ENCODE peak calls at places on chromosomes 5 and 9, in seven cellular contexts. D is heart right ventricle; H is SK-N-SH; O is osteoblast; F is H1; V is CD8-positive, alpha-beta memory T cell; U is GM23338. P is an unnamed sample. For H3K4me1, the result is how much of the 10 kb centered on the place peaks cover.

GRCh38 chr5:56656816-56657740 is 158.3 kb upstream of the MAP3K1 start:
- DNase-seq in V (no peak), U (no peak), H (no peak), O (no peak), D (no peak), F (no peak), P (no peak)

GRCh38 chr9:129036923-129037766 is 719 bp downstream of the MIGA2 start:
- DNase-seq in H (no peak), U (no peak), F (no peak), V (no peak), O (peak), D (no peak), P (no peak)

GRCh38 chr5:111224561-111224989 is 391 bp downstream of the CAMK4 start:
- DNase-seq in D (no peak), O (no peak), F (no peak), H (no peak), V (no peak), U (no peak), P (no peak)

GRCh38 chr9:120038342-120038741 is 541.6 kb downstream of the CDK5RAP2 start:
- DNase-seq in V (no peak), F (no peak), H (no peak), O (no peak), D (no peak), U (no peak), P (no peak)

GRCh38 chr9:128928624-128929023 is 7.8 kb downstream of the PHYHD1 start:
- DNase-seq in V (no peak), H (no peak), D (no peak), O (peak), U (no peak), F (no peak), P (no peak)

GRCh38 chr5:95823738-95824609 is 1.4 kb upstream of the GLRX start:
- DNase-seq in D (peak), O (peak), U (peak), H (no peak), V (peak), F (no peak), P (peak)

GRCh38 chr9:35616681-35617459 is 1.3 kb downstream of the CD72 start:
- DNase-seq in O (peak), F (no peak), U (peak), H (peak), D (peak), V (peak), P (peak)

GRCh38 chr5:116626272-116626723 is 51.7 kb upstream of the SEMA6A start:
- DNase-seq in V (no peak), U (no peak), O (no peak), D (peak), F (no peak), H (no peak), P (no peak)

GRCh38 chr5:154118832-154119442 is 71.6 kb upstream of the GALNT10 start:
- DNase-seq in D (no peak), O (peak), H (no peak), V (no peak), U (no peak), F (no peak), P (no peak)

GRCh38 chr9:94675008-94675841 is 35.9 kb upstream of the FBP1 start:
- DNase-seq in D (no peak), U (no peak), O (peak), V (no peak), F (no peak), H (no peak), P (no peak)

GRCh38 chr9:84804948-84805694 is 135.6 kb downstream of the NTRK2 start:
- DNase-seq in H (no peak), F (no peak), O (no peak), D (no peak), V (no peak), U (no peak), P (no peak)

GRCh38 chr5:23655674-23656073 is 148.3 kb downstream of the PRDM9 start:
- DNase-seq in D (no peak), F (no peak), V (no peak), O (peak), U (no peak), H (no peak), P (no peak)

GRCh38 chr5:157245477-157245876 is 20.4 kb upstream of the CYFIP2 start:
- DNase-seq in F (no peak), V (no peak), O (peak), D (no peak), H (no peak), U (peak), P (no peak)

GRCh38 chr5:5483880-5484595 is 61.6 kb downstream of the ICE1 start:
- DNase-seq in F (no peak), H (no peak), V (no peak), O (no peak), U (peak), D (no peak), P (no peak)

GRCh38 chr5:164230341-164230740 is 724.9 kb downstream of the MAT2B start:
- DNase-seq in V (no peak), U (no peak), O (no peak), F (no peak), H (no peak), D (no peak), P (no peak)

GRCh38 chr5:88244686-88245085 is 24.0 kb downstream of the TMEM161B start:
- DNase-seq in U (peak), V (no peak), H (no peak), O (no peak), D (no peak), F (no peak), P (no peak)

GRCh38 chr9:69937358-69937757 is 106.3 kb upstream of the MAMDC2 start:
- DNase-seq in O (no peak), F (no peak), U (no peak), H (no peak), V (no peak), D (no peak), P (no peak)

GRCh38 chr5:91636351-91636750 is 253.2 kb upstream of the ARRDC3 start:
- DNase-seq in V (no peak), H (no peak), U (peak), O (no peak), D (no peak), F (no peak), P (no peak)

GRCh38 chr5:133149333-133149732 is 97.5 kb downstream of the HSPA4 start:
- DNase-seq in O (no peak), V (no peak), H (peak), U (no peak), D (no peak), F (no peak), P (no peak)

GRCh38 chr9:4420351-4420750 is 69.9 kb upstream of the SLC1A1 start:
- DNase-seq in D (no peak), F (no peak), H (no peak), V (no peak), O (no peak), U (no peak), P (no peak)

GRCh38 chr5:175521313-175521833 is 43.0 kb downstream of the SFXN1 start:
- DNase-seq in V (no peak), U (no peak), O (no peak), F (no peak), D (no peak), H (no peak), P (peak)

GRCh38 chr9:76403352-76403751 is 9.1 kb upstream of the RFK start:
- DNase-seq in V (no peak), D (no peak), F (no peak), H (peak), U (peak), O (peak), P (peak)

GRCh38 chr9:133535285-133535877 is 877 bp downstream of the ADAMTSL2 start:
- DNase-seq in O (no peak), V (no peak), D (no peak), H (no peak), F (no peak), U (no peak), P (no peak)

GRCh38 chr9:99565203-99565602 is 256.5 kb upstream of the NR4A3 start:
- DNase-seq in D (peak), U (no peak), H (no peak), F (no peak), O (no peak), V (no peak), P (no peak)

GRCh38 chr9:98038958-98039357 is 17.6 kb upstream of the NANS start:
- DNase-seq in D (no peak), U (no peak), H (no peak), V (no peak), O (no peak), F (no peak), P (no peak)

GRCh38 chr9:137031904-137032639 is at the start of gene FUT7:
- DNase-seq in U (no peak), V (peak), D (no peak), F (no peak), H (no peak), O (no peak), P (no peak)

GRCh38 chr5:69268899-69269298 is 34.2 kb downstream of the CDK7 start:
- DNase-seq in D (no peak), O (no peak), F (no peak), U (no peak), V (no peak), H (no peak), P (no peak)

DNA sequence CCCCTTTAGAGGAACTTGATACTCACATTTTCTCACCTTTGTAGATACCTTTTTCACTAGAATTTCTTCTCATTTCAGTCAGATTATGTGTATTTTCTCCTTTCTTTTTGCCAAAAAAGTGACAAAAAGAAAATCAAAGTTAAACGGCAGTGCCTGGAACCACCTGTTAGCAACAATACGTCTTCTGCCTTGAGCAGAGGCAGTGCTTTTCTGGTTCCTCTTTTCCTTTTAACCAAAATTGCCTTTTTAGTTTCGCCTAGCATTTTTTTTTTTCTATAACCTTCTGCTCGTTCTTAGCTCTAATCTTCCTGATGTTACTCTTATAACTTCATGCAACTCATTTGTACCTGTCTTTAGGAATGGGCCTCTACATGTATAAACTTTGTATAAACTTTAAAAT is 26.1 kb downstream of the SMIM32 start:
- DNase-seq in O (no peak), U (no peak), H (no peak), D (no peak), V (no peak), F (no peak), P (no peak)
- H3K4me3 ChIP-seq in O (no peak), U (no peak), H (no peak), D (no peak), V (no peak), F (no peak), P (no peak)

DNA sequence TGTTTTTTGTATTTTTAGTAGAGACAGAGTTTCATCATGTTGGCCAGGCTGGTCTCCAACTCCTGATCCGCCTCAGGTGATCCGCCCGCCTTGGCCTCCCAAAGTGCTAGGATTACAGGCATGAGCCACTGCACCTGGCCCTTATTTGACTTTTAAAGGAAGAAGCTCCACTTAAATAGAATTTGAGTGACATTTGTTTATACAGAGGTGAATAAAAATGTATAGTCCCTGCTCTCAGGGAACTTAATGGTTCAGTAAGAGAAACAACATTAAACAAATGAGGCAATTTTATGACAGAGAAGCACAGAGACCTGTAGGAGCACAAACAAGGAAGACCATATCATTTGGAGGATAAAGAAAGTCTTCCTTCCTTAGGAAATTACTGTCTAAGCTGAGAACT is 65.7 kb downstream of the C9orf152 start:
- DNase-seq in H (no peak), F (no peak), D (no peak), O (no peak), V (no peak), U (no peak), P (no peak)
- H3K27ac ChIP-seq in H (no peak), F (no peak), D (peak), O (peak), V (no peak), U (no peak), P (no peak)

DNA sequence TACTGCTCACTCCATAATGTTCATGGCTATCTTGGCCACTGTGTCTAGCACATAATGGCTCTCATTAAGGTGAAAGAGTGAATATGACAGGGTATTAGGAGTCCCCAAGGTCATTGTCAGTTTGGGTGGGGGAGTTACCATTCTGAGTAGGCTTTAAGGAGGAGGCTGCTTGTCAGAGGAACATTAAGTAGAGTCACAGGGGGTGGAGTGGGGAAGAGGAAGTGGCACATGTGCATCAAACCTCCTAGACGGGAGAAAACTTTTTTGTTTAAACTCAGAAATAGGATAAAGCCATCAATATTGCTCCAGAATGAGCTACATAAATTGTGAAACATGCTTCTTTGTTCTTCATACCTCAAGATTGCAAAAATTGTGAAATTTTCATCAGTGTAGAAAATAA is 45.5 kb downstream of the DAB2IP start:
- DNase-seq in U (no peak), D (no peak), H (no peak), F (no peak), O (peak), V (no peak), P (no peak)
- H3K4me1 ChIP-seq in U (under half), D (half or more), H (under half), F (under half), O (under half), V (under half), P (under half)

GRCh38 chr5:35338169-35338476 is 107.8 kb upstream of the PRLR start:
- DNase-seq in U (peak), D (no peak), H (no peak), O (no peak), V (no peak), F (no peak), P (no peak)
- H3K4me3 ChIP-seq in U (no peak), D (no peak), H (no peak), O (no peak), V (no peak), F (peak), P (no peak)